ENCODE peak calls at places on chromosomes 3 and 15, in four cellular contexts. One of them, this sample, is unnamed.

GRCh38 chr15:41827290-41827879 is 507 bp upstream of the JMJD7 start:
- DNase-seq in activated CD4-positive, alpha-beta T cell treated with anti-CD3 and anti-CD28 coated beads for 48 hours: no peak
- DNase-seq in stimulated activated CD4-positive, alpha-beta T cell treated with anti-CD3 and anti-CD28 coated beads, TNF-alpha, amount 100 ng/mL, for 24 hours: no peak
- DNase-seq in DMS153: no peak
- DNase-seq in this sample: no peak

GRCh38 chr3:13158871-13159270 is 85.6 kb upstream of the IQSEC1 start:
- DNase-seq in DMS153: no peak
- DNase-seq in stimulated activated CD4-positive, alpha-beta T cell treated with anti-CD3 and anti-CD28 coated beads, TNF-alpha, amount 100 ng/mL, for 24 hours: no peak
- DNase-seq in activated CD4-positive, alpha-beta T cell treated with anti-CD3 and anti-CD28 coated beads for 48 hours: no peak
- DNase-seq in this sample: no peak

GRCh38 chr3:39917060-39917773 is 107.8 kb downstream of the MYRIP start:
- DNase-seq in stimulated activated CD4-positive, alpha-beta T cell treated with anti-CD3 and anti-CD28 coated beads, TNF-alpha, amount 100 ng/mL, for 24 hours: no peak
- DNase-seq in activated CD4-positive, alpha-beta T cell treated with anti-CD3 and anti-CD28 coated beads for 48 hours: no peak
- DNase-seq in DMS153: no peak
- DNase-seq in this sample: no peak

GRCh38 chr3:120048355-120048754 is 45.9 kb downstream of the GSK3B start:
- DNase-seq in DMS153: no peak
- DNase-seq in stimulated activated CD4-positive, alpha-beta T cell treated with anti-CD3 and anti-CD28 coated beads, TNF-alpha, amount 100 ng/mL, for 24 hours: no peak
- DNase-seq in activated CD4-positive, alpha-beta T cell treated with anti-CD3 and anti-CD28 coated beads for 48 hours: no peak
- DNase-seq in this sample: no peak

GRCh38 chr15:43085921-43086320 is 19.9 kb downstream of the UBR1 start:
- DNase-seq in DMS153: no peak
- DNase-seq in activated CD4-positive, alpha-beta T cell treated with anti-CD3 and anti-CD28 coated beads for 48 hours: no peak
- DNase-seq in stimulated activated CD4-positive, alpha-beta T cell treated with anti-CD3 and anti-CD28 coated beads, TNF-alpha, amount 100 ng/mL, for 24 hours: no peak
- DNase-seq in this sample: no peak

GRCh38 chr3:138942271-138942670 is 4.7 kb downstream of the FOXL2 start:
- DNase-seq in stimulated activated CD4-positive, alpha-beta T cell treated with anti-CD3 and anti-CD28 coated beads, TNF-alpha, amount 100 ng/mL, for 24 hours: no peak
- DNase-seq in activated CD4-positive, alpha-beta T cell treated with anti-CD3 and anti-CD28 coated beads for 48 hours: no peak
- DNase-seq in DMS153: no peak
- DNase-seq in this sample: no peak

GRCh38 chr3:120438971-120439370 is 11.8 kb downstream of the FSTL1 start:
- DNase-seq in stimulated activated CD4-positive, alpha-beta T cell treated with anti-CD3 and anti-CD28 coated beads, TNF-alpha, amount 100 ng/mL, for 24 hours: no peak
- DNase-seq in activated CD4-positive, alpha-beta T cell treated with anti-CD3 and anti-CD28 coated beads for 48 hours: no peak
- DNase-seq in DMS153: no peak
- DNase-seq in this sample: no peak

GRCh38 chr3:47434849-47435248 is 40.9 kb downstream of the SCAP start:
- DNase-seq in DMS153: no peak
- DNase-seq in activated CD4-positive, alpha-beta T cell treated with anti-CD3 and anti-CD28 coated beads for 48 hours: no peak
- DNase-seq in stimulated activated CD4-positive, alpha-beta T cell treated with anti-CD3 and anti-CD28 coated beads, TNF-alpha, amount 100 ng/mL, for 24 hours: no peak
- DNase-seq in this sample: no peak

GRCh38 chr15:60326824-60327654 is 70.7 kb downstream of the ANXA2 start:
- DNase-seq in activated CD4-positive, alpha-beta T cell treated with anti-CD3 and anti-CD28 coated beads for 48 hours: peak
- DNase-seq in DMS153: no peak
- DNase-seq in stimulated activated CD4-positive, alpha-beta T cell treated with anti-CD3 and anti-CD28 coated beads, TNF-alpha, amount 100 ng/mL, for 24 hours: peak
- DNase-seq in this sample: peak

GRCh38 chr3:183188895-183189462 is 26.4 kb upstream of the LAMP3 start:
- DNase-seq in DMS153: no peak
- DNase-seq in activated CD4-positive, alpha-beta T cell treated with anti-CD3 and anti-CD28 coated beads for 48 hours: peak
- DNase-seq in stimulated activated CD4-positive, alpha-beta T cell treated with anti-CD3 and anti-CD28 coated beads, TNF-alpha, amount 100 ng/mL, for 24 hours: no peak
- DNase-seq in this sample: no peak

GRCh38 chr3:13379191-13379830 is 40.8 kb downstream of the NUP210 start:
- DNase-seq in activated CD4-positive, alpha-beta T cell treated with anti-CD3 and anti-CD28 coated beads for 48 hours: no peak
- DNase-seq in stimulated activated CD4-positive, alpha-beta T cell treated with anti-CD3 and anti-CD28 coated beads, TNF-alpha, amount 100 ng/mL, for 24 hours: no peak
- DNase-seq in DMS153: no peak
- DNase-seq in this sample: no peak

GRCh38 chr3:117622130-117622841 is 912.7 kb downstream of the TUSC7 start:
- DNase-seq in activated CD4-positive, alpha-beta T cell treated with anti-CD3 and anti-CD28 coated beads for 48 hours: no peak
- DNase-seq in DMS153: no peak
- DNase-seq in stimulated activated CD4-positive, alpha-beta T cell treated with anti-CD3 and anti-CD28 coated beads, TNF-alpha, amount 100 ng/mL, for 24 hours: no peak
- DNase-seq in this sample: no peak

GRCh38 chr3:157856078-157856939 is 249.9 kb downstream of the SHOX2 start:
- DNase-seq in DMS153: peak
- DNase-seq in stimulated activated CD4-positive, alpha-beta T cell treated with anti-CD3 and anti-CD28 coated beads, TNF-alpha, amount 100 ng/mL, for 24 hours: no peak
- DNase-seq in activated CD4-positive, alpha-beta T cell treated with anti-CD3 and anti-CD28 coated beads for 48 hours: no peak
- DNase-seq in this sample: no peak

GRCh38 chr3:188853896-188854295 is 317.9 kb upstream of the TPRG1 start:
- DNase-seq in DMS153: no peak
- DNase-seq in activated CD4-positive, alpha-beta T cell treated with anti-CD3 and anti-CD28 coated beads for 48 hours: no peak
- DNase-seq in stimulated activated CD4-positive, alpha-beta T cell treated with anti-CD3 and anti-CD28 coated beads, TNF-alpha, amount 100 ng/mL, for 24 hours: no peak
- DNase-seq in this sample: no peak

GRCh38 chr3:141030296-141030695 is 20.9 kb upstream of the SPSB4 start:
- DNase-seq in DMS153: no peak
- DNase-seq in stimulated activated CD4-positive, alpha-beta T cell treated with anti-CD3 and anti-CD28 coated beads, TNF-alpha, amount 100 ng/mL, for 24 hours: no peak
- DNase-seq in activated CD4-positive, alpha-beta T cell treated with anti-CD3 and anti-CD28 coated beads for 48 hours: no peak
- DNase-seq in this sample: no peak

GRCh38 chr3:122342803-122343202 is 17.8 kb downstream of the CSTA start:
- DNase-seq in activated CD4-positive, alpha-beta T cell treated with anti-CD3 and anti-CD28 coated beads for 48 hours: no peak
- DNase-seq in stimulated activated CD4-positive, alpha-beta T cell treated with anti-CD3 and anti-CD28 coated beads, TNF-alpha, amount 100 ng/mL, for 24 hours: no peak
- DNase-seq in DMS153: no peak
- DNase-seq in this sample: no peak

GRCh38 chr3:105526349-105527111 is 159.8 kb downstream of the ALCAM start:
- DNase-seq in stimulated activated CD4-positive, alpha-beta T cell treated with anti-CD3 and anti-CD28 coated beads, TNF-alpha, amount 100 ng/mL, for 24 hours: no peak
- DNase-seq in activated CD4-positive, alpha-beta T cell treated with anti-CD3 and anti-CD28 coated beads for 48 hours: no peak
- DNase-seq in DMS153: peak
- DNase-seq in this sample: no peak

GRCh38 chr15:76337739-76338554 is 1.4 kb downstream of the ISL2 start:
- DNase-seq in DMS153: no peak
- DNase-seq in activated CD4-positive, alpha-beta T cell treated with anti-CD3 and anti-CD28 coated beads for 48 hours: peak
- DNase-seq in stimulated activated CD4-positive, alpha-beta T cell treated with anti-CD3 and anti-CD28 coated beads, TNF-alpha, amount 100 ng/mL, for 24 hours: no peak
- DNase-seq in this sample: no peak

GRCh38 chr15:66387176-66388056 is 704 bp downstream of the MAP2K1 start:
- DNase-seq in stimulated activated CD4-positive, alpha-beta T cell treated with anti-CD3 and anti-CD28 coated beads, TNF-alpha, amount 100 ng/mL, for 24 hours: peak
- DNase-seq in activated CD4-positive, alpha-beta T cell treated with anti-CD3 and anti-CD28 coated beads for 48 hours: peak
- DNase-seq in DMS153: no peak
- DNase-seq in this sample: peak

GRCh38 chr15:99143655-99144610 is 39.1 kb downstream of the SYNM start:
- DNase-seq in DMS153: no peak
- DNase-seq in activated CD4-positive, alpha-beta T cell treated with anti-CD3 and anti-CD28 coated beads for 48 hours: no peak
- DNase-seq in stimulated activated CD4-positive, alpha-beta T cell treated with anti-CD3 and anti-CD28 coated beads, TNF-alpha, amount 100 ng/mL, for 24 hours: no peak
- DNase-seq in this sample: no peak

GRCh38 chr15:62649793-62650420 is 392.6 kb upstream of the TPM1 start:
- DNase-seq in stimulated activated CD4-positive, alpha-beta T cell treated with anti-CD3 and anti-CD28 coated beads, TNF-alpha, amount 100 ng/mL, for 24 hours: no peak
- DNase-seq in DMS153: no peak
- DNase-seq in activated CD4-positive, alpha-beta T cell treated with anti-CD3 and anti-CD28 coated beads for 48 hours: peak
- DNase-seq in this sample: no peak

GRCh38 chr3:156533205-156533604 is 21.7 kb downstream of the SSR3 start:
- DNase-seq in activated CD4-positive, alpha-beta T cell treated with anti-CD3 and anti-CD28 coated beads for 48 hours: no peak
- DNase-seq in stimulated activated CD4-positive, alpha-beta T cell treated with anti-CD3 and anti-CD28 coated beads, TNF-alpha, amount 100 ng/mL, for 24 hours: no peak
- DNase-seq in DMS153: no peak
- DNase-seq in this sample: no peak

GRCh38 chr3:38662544-38662943 is 13.1 kb upstream of the SCN5A start:
- DNase-seq in activated CD4-positive, alpha-beta T cell treated with anti-CD3 and anti-CD28 coated beads for 48 hours: no peak
- DNase-seq in stimulated activated CD4-positive, alpha-beta T cell treated with anti-CD3 and anti-CD28 coated beads, TNF-alpha, amount 100 ng/mL, for 24 hours: no peak
- DNase-seq in DMS153: peak
- DNase-seq in this sample: no peak

GRCh38 chr15:82790321-82790720 is 15.5 kb downstream of the FSD2 start:
- DNase-seq in activated CD4-positive, alpha-beta T cell treated with anti-CD3 and anti-CD28 coated beads for 48 hours: no peak
- DNase-seq in stimulated activated CD4-positive, alpha-beta T cell treated with anti-CD3 and anti-CD28 coated beads, TNF-alpha, amount 100 ng/mL, for 24 hours: no peak
- DNase-seq in DMS153: no peak
- DNase-seq in this sample: no peak

GRCh38 chr3:186669378-186670084 is 3.7 kb downstream of the HRG start:
- DNase-seq in stimulated activated CD4-positive, alpha-beta T cell treated with anti-CD3 and anti-CD28 coated beads, TNF-alpha, amount 100 ng/mL, for 24 hours: no peak
- DNase-seq in activated CD4-positive, alpha-beta T cell treated with anti-CD3 and anti-CD28 coated beads for 48 hours: no peak
- DNase-seq in DMS153: no peak
- DNase-seq in this sample: no peak

GRCh38 chr15:40142428-40142827 is 18.4 kb upstream of the BUB1B start:
- DNase-seq in DMS153: no peak
- DNase-seq in stimulated activated CD4-positive, alpha-beta T cell treated with anti-CD3 and anti-CD28 coated beads, TNF-alpha, amount 100 ng/mL, for 24 hours: no peak
- DNase-seq in activated CD4-positive, alpha-beta T cell treated with anti-CD3 and anti-CD28 coated beads for 48 hours: no peak
- DNase-seq in this sample: no peak

GRCh38 chr3:137110392-137110996 is 152.7 kb downstream of the IL20RB start:
- DNase-seq in activated CD4-positive, alpha-beta T cell treated with anti-CD3 and anti-CD28 coated beads for 48 hours: no peak
- DNase-seq in DMS153: no peak
- DNase-seq in stimulated activated CD4-positive, alpha-beta T cell treated with anti-CD3 and anti-CD28 coated beads, TNF-alpha, amount 100 ng/mL, for 24 hours: no peak
- DNase-seq in this sample: peak

GRCh38 chr15:52163321-52164190 is 27.6 kb downstream of the GNB5 start:
- DNase-seq in DMS153: no peak
- DNase-seq in stimulated activated CD4-positive, alpha-beta T cell treated with anti-CD3 and anti-CD28 coated beads, TNF-alpha, amount 100 ng/mL, for 24 hours: no peak
- DNase-seq in activated CD4-positive, alpha-beta T cell treated with anti-CD3 and anti-CD28 coated beads for 48 hours: peak
- DNase-seq in this sample: no peak

GRCh38 chr15:90564109-90564508 is 34.4 kb downstream of the CRTC3 start:
- DNase-seq in activated CD4-positive, alpha-beta T cell treated with anti-CD3 and anti-CD28 coated beads for 48 hours: no peak
- DNase-seq in DMS153: no peak
- DNase-seq in stimulated activated CD4-positive, alpha-beta T cell treated with anti-CD3 and anti-CD28 coated beads, TNF-alpha, amount 100 ng/mL, for 24 hours: no peak
- DNase-seq in this sample: no peak

GRCh38 chr15:89647191-89647851 is 7.9 kb downstream of the KIF7 start:
- DNase-seq in stimulated activated CD4-positive, alpha-beta T cell treated with anti-CD3 and anti-CD28 coated beads, TNF-alpha, amount 100 ng/mL, for 24 hours: peak
- DNase-seq in activated CD4-positive, alpha-beta T cell treated with anti-CD3 and anti-CD28 coated beads for 48 hours: peak
- DNase-seq in DMS153: no peak
- DNase-seq in this sample: no peak

GRCh38 chr3:100149130-100149529 is 34.8 kb upstream of the FILIP1L start:
- DNase-seq in DMS153: no peak
- DNase-seq in activated CD4-positive, alpha-beta T cell treated with anti-CD3 and anti-CD28 coated beads for 48 hours: no peak
- DNase-seq in stimulated activated CD4-positive, alpha-beta T cell treated with anti-CD3 and anti-CD28 coated beads, TNF-alpha, amount 100 ng/mL, for 24 hours: no peak
- DNase-seq in this sample: no peak

GRCh38 chr3:126307083-126307482 is 50.1 kb downstream of the KLF15 start:
- DNase-seq in stimulated activated CD4-positive, alpha-beta T cell treated with anti-CD3 and anti-CD28 coated beads, TNF-alpha, amount 100 ng/mL, for 24 hours: no peak
- DNase-seq in DMS153: no peak
- DNase-seq in activated CD4-positive, alpha-beta T cell treated with anti-CD3 and anti-CD28 coated beads for 48 hours: no peak
- DNase-seq in this sample: no peak

GRCh38 chr3:63179862-63180522 is 98.1 kb upstream of the SYNPR start:
- DNase-seq in stimulated activated CD4-positive, alpha-beta T cell treated with anti-CD3 and anti-CD28 coated beads, TNF-alpha, amount 100 ng/mL, for 24 hours: no peak
- DNase-seq in activated CD4-positive, alpha-beta T cell treated with anti-CD3 and anti-CD28 coated beads for 48 hours: no peak
- DNase-seq in DMS153: no peak
- DNase-seq in this sample: no peak

GRCh38 chr3:134772591-134772990 is 22.5 kb upstream of the EPHB1 start:
- DNase-seq in DMS153: no peak
- DNase-seq in activated CD4-positive, alpha-beta T cell treated with anti-CD3 and anti-CD28 coated beads for 48 hours: no peak
- DNase-seq in stimulated activated CD4-positive, alpha-beta T cell treated with anti-CD3 and anti-CD28 coated beads, TNF-alpha, amount 100 ng/mL, for 24 hours: no peak
- DNase-seq in this sample: no peak